ENCODE peak calls at places on chromosomes 12 and 14, in six cellular contexts. V is HepG2, B is HCT116, N is K562, T is GM12878, K is H1. H is an unnamed sample. For H3K4me1, the result is how much of the 10 kb centered on the place peaks cover.

GRCh38 chr12:117035287-117035686 is 63.9 kb downstream of the TESC start:
- DNase-seq in V (no peak), B (no peak), T (no peak), K (no peak), N (no peak), H (no peak)

GRCh38 chr12:2097617-2098016 is 44.8 kb downstream of the CACNA1C start:
- DNase-seq in N (no peak), T (no peak), K (no peak), V (no peak), B (no peak), H (no peak)

GRCh38 chr14:75487155-75487671 is 35.1 kb upstream of the BATF start:
- DNase-seq in N (no peak), B (no peak), K (no peak), T (peak), V (no peak), H (no peak)

GRCh38 chr12:117333331-117334000 is 28.0 kb downstream of the NOS1 start:
- DNase-seq in T (no peak), V (no peak), B (no peak), N (no peak), K (no peak), H (no peak)

GRCh38 chr12:105658389-105658788 is 327.9 kb downstream of the C12orf75 start:
- DNase-seq in K (no peak), B (no peak), V (no peak), T (no peak), N (no peak), H (no peak)

GRCh38 chr14:31943861-31944255 is 133.2 kb upstream of the ARHGAP5 start:
- DNase-seq in N (no peak), T (no peak), K (no peak), B (no peak), V (no peak), H (no peak)

GRCh38 chr12:97758102-97758501 is 295.5 kb downstream of the RMST start:
- DNase-seq in T (no peak), B (no peak), N (no peak), K (no peak), V (no peak), H (no peak)

GRCh38 chr12:107847430-107847829 is 72.9 kb downstream of the ASCL4 start:
- DNase-seq in B (no peak), K (no peak), T (no peak), V (no peak), N (no peak), H (no peak)

GRCh38 chr12:101552277-101552676 is 42.5 kb upstream of the MYBPC1 start:
- DNase-seq in K (no peak), T (no peak), N (no peak), V (no peak), B (no peak), H (no peak)

GRCh38 chr14:99524091-99524661 is 43.0 kb downstream of the CCNK start:
- DNase-seq in N (no peak), V (no peak), K (no peak), B (no peak), T (no peak), H (no peak)

GRCh38 chr14:104641753-104642539 is 37.4 kb upstream of the TMEM179 start:
- DNase-seq in B (no peak), T (no peak), V (no peak), N (no peak), K (no peak), H (no peak)

GRCh38 chr14:24369907-24370687 is 2.1 kb downstream of the NFATC4 start:
- DNase-seq in N (no peak), T (no peak), B (no peak), V (no peak), K (no peak), H (no peak)
- H3K4me1 ChIP-seq in N (under half), T (under half), B (under half), V (under half), K (under half), H (under half)

GRCh38 chr12:56034586-56035332 is 7.0 kb upstream of the RPS26 start:
- DNase-seq in T (no peak), V (no peak), K (no peak), N (no peak), B (no peak), H (no peak)

GRCh38 chr12:56028511-56029165 is 7.8 kb downstream of the IKZF4 start:
- DNase-seq in K (no peak), B (no peak), V (no peak), T (no peak), N (no peak), H (no peak)

GRCh38 chr12:56032006-56032405 is 9.7 kb upstream of the RPS26 start:
- DNase-seq in K (no peak), V (no peak), B (no peak), N (no peak), T (no peak), H (no peak)

GRCh38 chr12:56029166-56029519 is 8.3 kb downstream of the IKZF4 start:
- DNase-seq in V (no peak), N (no peak), K (no peak), B (no peak), T (no peak), H (no peak)

DNA sequence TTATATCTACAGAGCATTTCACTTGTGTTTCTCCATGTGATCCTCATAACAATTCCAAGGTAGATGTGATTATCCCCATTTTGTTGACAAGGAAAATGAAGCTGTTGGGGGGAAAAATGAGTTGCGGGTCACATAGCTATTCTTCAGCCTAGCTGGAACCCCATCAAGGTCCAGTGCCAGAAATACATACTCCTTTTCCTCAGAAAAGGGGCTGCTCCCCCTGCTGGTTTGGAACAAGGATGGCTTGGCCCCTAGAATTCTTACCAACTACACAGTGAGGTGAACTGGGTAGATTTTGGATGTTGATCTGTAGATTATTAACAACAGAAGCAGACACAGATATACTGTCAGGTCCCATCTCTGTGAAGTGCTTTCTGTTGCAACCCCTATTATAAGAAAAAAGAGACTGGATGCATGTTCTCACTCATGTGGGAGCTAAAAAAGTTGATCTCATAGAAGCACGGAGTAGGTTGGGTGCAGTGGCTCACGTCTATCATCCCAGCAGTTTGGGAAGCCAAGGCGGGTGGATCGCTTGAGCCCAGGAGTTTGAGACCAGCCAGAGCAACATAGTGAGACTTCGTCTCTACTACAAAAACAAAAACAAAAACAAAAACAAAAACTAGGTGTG is 8.9 kb downstream of the IKZF4 start:
- DNase-seq in N (peak), K (no peak), V (peak), T (no peak), B (no peak), H (no peak)
- TF ChIP-seq ZNF274 in N (no peak), K (no peak), V (no peak), T (no peak), B (no peak), H (no peak)

DNA sequence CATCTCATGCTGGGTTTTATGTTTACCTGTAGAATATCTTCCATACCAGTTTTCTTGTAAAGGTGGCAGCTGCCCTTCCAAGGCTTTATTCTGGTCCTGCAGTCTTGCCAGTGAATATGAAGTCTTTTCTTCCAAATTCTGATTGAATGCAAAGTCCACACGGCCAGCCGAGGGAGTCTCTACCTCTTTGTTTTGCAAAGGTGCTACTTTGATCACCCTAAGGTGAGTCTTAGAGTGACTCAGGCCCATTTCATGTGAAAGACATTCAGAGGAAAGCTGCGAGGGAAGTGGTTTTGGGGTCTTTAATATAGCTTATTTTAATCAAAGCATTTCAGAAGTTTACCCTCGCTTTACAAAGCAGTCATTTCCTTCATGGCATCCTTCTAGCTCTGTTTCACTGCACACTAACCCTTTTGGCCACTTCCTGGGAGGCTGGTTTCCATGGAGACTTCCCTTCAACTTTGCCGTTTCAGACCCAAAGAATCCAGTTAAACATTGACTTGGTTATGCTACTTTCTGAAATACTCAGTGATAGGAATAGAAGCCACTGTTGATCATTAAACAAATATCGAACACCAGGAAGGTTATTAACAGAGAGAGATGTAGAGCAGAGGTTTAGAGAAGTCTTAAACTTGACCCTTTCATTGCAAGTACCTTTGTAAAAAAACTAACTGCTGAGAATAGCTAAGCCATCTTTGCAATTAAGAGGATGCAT is at the start of gene CCDC198:
- DNase-seq in T (peak), K (no peak), B (no peak), V (peak), N (no peak), H (no peak)
- H3K4me3 ChIP-seq in T (no peak), K (no peak), B (no peak), V (no peak), N (no peak), H (no peak)

DNA sequence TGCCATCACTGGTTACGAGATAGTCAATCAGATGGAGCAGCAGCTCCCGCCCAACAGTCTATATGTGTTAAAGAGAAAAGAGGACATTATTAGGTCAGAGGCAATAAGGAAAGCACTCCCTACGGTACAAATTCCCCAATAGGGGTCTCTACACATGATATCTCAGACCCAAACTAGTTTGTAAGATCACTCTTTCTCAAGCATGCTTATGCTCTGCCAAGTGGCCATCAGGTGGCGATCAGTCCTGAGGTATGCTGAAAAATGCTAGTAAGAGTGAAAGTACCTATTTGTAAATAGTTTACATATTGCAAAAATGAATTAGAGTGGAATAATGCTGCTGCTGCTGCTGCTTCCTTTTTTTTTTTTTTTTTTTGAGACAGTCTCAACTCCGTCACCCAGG is 61.1 kb downstream of the CPM start:
- DNase-seq in K (no peak), V (peak), T (no peak), N (no peak), B (peak), H (peak)
- H3K4me1 ChIP-seq in K (under half), V (under half), T (under half), N (under half), B (under half), H (under half)

GRCh38 chr14:61462566-61463195 is 141.3 kb downstream of the PRKCH start:
- DNase-seq in K (no peak), B (no peak), V (peak), T (no peak), N (no peak), H (no peak)
- TF ChIP-seq ZNF274 in K (no peak), B (no peak), V (no peak), T (no peak), N (no peak), H (no peak)

GRCh38 chr12:114684098-114684869 is at the start of gene TBX3:
- DNase-seq in N (peak), K (peak), T (no peak), V (peak), B (peak), H (peak)
- H3K4me3 ChIP-seq in N (peak), K (peak), T (no peak), V (peak), B (peak), H (peak)

GRCh38 chr12:27436029-27436428 is 10.5 kb upstream of the SMCO2 start:
- DNase-seq in K (peak), T (no peak), V (peak), B (no peak), N (no peak), H (peak)

GRCh38 chr12:27431185-27431584 is 15.4 kb upstream of the SMCO2 start:
- DNase-seq in B (no peak), T (no peak), N (no peak), V (no peak), K (no peak), H (no peak)

GRCh38 chr12:27437839-27438238 is 8.7 kb upstream of the SMCO2 start:
- DNase-seq in N (no peak), V (no peak), B (no peak), T (no peak), K (no peak), H (no peak)

GRCh38 chr12:27434673-27435565 is 11.6 kb upstream of the SMCO2 start:
- DNase-seq in T (no peak), B (no peak), N (peak), V (no peak), K (no peak), H (no peak)

GRCh38 chr12:27436768-27437167 is 9.8 kb upstream of the SMCO2 start:
- DNase-seq in T (no peak), V (no peak), B (no peak), N (no peak), K (no peak), H (no peak)
- H3K4me1 ChIP-seq in T (under half), V (under half), B (under half), N (under half), K (under half), H (under half)

DNA sequence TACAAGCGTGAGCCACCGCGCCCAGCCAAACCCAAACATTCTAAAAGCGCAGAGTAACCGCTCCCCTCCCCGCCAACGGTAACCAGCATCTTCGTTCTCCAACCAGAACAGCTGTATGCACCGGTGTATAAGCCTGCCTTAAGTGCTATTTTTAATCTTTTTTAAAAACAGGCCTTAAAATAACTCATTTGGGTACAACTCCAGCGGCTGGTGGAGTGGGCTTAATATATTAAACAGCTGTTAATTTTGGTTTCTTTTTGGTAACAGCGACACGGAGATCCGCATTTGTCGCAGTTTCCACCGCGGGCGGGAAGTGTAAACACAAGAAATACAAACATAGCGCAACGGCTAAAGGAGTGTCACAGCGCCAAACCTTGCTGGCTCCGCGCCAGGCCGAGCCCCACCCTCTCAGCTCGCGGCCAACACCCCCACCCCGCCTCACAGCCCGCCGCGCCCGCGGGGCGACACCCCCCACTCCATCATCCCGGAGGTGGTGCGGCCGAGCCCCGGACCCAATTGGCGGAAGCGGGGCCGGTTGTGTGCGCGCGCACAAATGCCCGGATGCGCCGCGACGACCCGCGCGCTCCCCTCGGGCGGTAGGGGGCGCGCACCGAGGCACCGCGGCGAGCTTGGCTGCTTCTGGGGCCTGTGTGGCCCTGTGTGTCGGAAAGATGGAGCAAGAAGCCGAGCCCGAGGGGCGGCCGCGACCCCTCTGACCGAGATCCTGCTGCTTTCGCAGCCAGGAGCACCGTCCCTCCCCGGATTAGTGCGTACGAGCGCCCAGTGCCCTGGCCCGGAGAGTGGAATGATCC is at the start of gene MDM2:
- DNase-seq in V (peak), N (peak), B (peak), K (peak), T (peak), H (peak)
- TF ChIP-seq ZNF274 in V (peak), N (no peak), B (no peak), K (no peak), T (no peak), H (no peak)